ENCODE peak calls at places on chromosomes 13 and 19, in ten cellular contexts. N is iris pigment epithelial cell, Z is HCT116, V is D341Med, H is T-helper 9 cell, P is fibroblast of mammary gland, D is Daoy, K is right cardiac atrium, S is choroid plexus epithelial cell, L is GDM1. G is an unnamed sample.

GRCh38 chr13:113151745-113152707 is 6.4 kb upstream of the PROZ start:
- DNase-seq in K (peak; percentile 69), L (no peak), D (peak; percentile 33), H (no peak), N (peak; percentile 55), S (peak; percentile 81), P (peak; percentile 79), V (peak; percentile 15), Z (no peak), G (no peak)

GRCh38 chr13:76570485-76570884 is 315.7 kb downstream of the KCTD12 start:
- DNase-seq in V (no peak), K (no peak), D (no peak), P (no peak), L (peak; percentile 44), N (no peak), H (no peak), Z (no peak), S (no peak), G (no peak)

GRCh38 chr19:48664476-48664875 is 8.3 kb downstream of the NTN5 start:
- DNase-seq in K (no peak), S (no peak), D (no peak), L (no peak), H (no peak), Z (no peak), P (no peak), V (peak; percentile 22), N (no peak), G (no peak)

GRCh38 chr19:1266116-1266817 is 2.9 kb upstream of the CIRBP start:
- DNase-seq in Z (no peak), V (peak; percentile 77), P (peak; percentile 87), S (peak; percentile 80), H (peak; percentile 79), L (peak; percentile 51), K (peak; percentile 96), D (peak; percentile 95), N (peak; percentile 83), G (no peak)

GRCh38 chr13:40269086-40269485 is 397.4 kb downstream of the FOXO1 start:
- DNase-seq in V (no peak), H (no peak), L (no peak), K (no peak), D (no peak), S (peak; percentile 28), N (peak; percentile 15), P (peak; percentile 43), Z (no peak), G (no peak)

GRCh38 chr19:7822910-7823515 is 7.0 kb upstream of the EVI5L start:
- DNase-seq in N (no peak), L (no peak), S (no peak), K (no peak), D (no peak), P (no peak), V (no peak), Z (no peak), H (no peak), G (no peak)

GRCh38 chr13:43363156-43363918 is 340.0 kb downstream of the DNAJC15 start:
- DNase-seq in K (no peak), P (peak; percentile 67), Z (no peak), S (peak; percentile 53), N (peak; percentile 83), V (no peak), L (no peak), D (no peak), H (no peak), G (no peak)

GRCh38 chr19:50303558-50303957 is 25.6 kb downstream of the KCNC3 start:
- DNase-seq in L (no peak), V (no peak), N (no peak), D (no peak), P (no peak), Z (no peak), S (no peak), H (no peak), K (no peak), G (no peak)

GRCh38 chr19:19475845-19476828 is 39.2 kb downstream of the TSSK6 start:
- DNase-seq in P (no peak), L (no peak), N (no peak), K (no peak), H (no peak), V (peak; percentile 73), D (no peak), S (peak; percentile 61), Z (no peak), G (no peak)

GRCh38 chr13:69280399-69280798 is 827.2 kb upstream of the ATXN8OS start:
- DNase-seq in K (no peak), S (no peak), N (no peak), Z (no peak), D (no peak), V (no peak), P (no peak), H (no peak), L (no peak), G (no peak)

GRCh38 chr13:96091164-96091931 is 1.4 kb downstream of the HS6ST3 start:
- DNase-seq in H (no peak), L (no peak), P (no peak), Z (no peak), N (peak; percentile 1), S (peak; percentile 6), V (peak; percentile 53), D (peak; percentile 37), K (peak; percentile 60), G (no peak)

GRCh38 chr13:43389573-43389972 is 366.2 kb downstream of the DNAJC15 start:
- DNase-seq in N (peak; percentile 57), L (no peak), P (peak; percentile 57), Z (no peak), S (peak; percentile 37), D (no peak), V (no peak), K (no peak), H (no peak), G (no peak)

GRCh38 chr13:83879431-83880171 is 2.7 kb downstream of the SLITRK1 start:
- DNase-seq in V (no peak), Z (no peak), P (peak; percentile 15), K (no peak), N (no peak), D (no peak), H (no peak), L (no peak), S (no peak), G (no peak)

GRCh38 chr19:4208385-4209094 is 20.8 kb upstream of the EBI3 start:
- DNase-seq in P (peak; percentile 37), K (peak; percentile 21), D (peak; percentile 83), H (no peak), N (peak; percentile 57), Z (peak; percentile 66), S (peak; percentile 48), L (no peak), V (no peak), G (no peak)

GRCh38 chr13:27403252-27403678 is 21.2 kb upstream of the GTF3A start:
- DNase-seq in V (no peak), N (peak; percentile 80), Z (no peak), H (no peak), S (peak; percentile 69), D (peak; percentile 10), P (peak; percentile 48), L (no peak), K (no peak), G (no peak)

GRCh38 chr19:4064551-4065260 is 2.0 kb downstream of the ZBTB7A start:
- DNase-seq in L (no peak), V (peak; percentile 65), H (peak; percentile 42), K (peak; percentile 87), D (peak; percentile 55), P (peak; percentile 41), S (no peak), N (no peak), Z (no peak), G (no peak)

GRCh38 chr13:109569938-109570711 is 216.3 kb downstream of the IRS2 start:
- DNase-seq in S (peak; percentile 16), H (peak; percentile 13), V (no peak), L (peak; percentile 16), P (no peak), K (no peak), D (no peak), N (no peak), Z (no peak), G (peak; percentile 36)

GRCh38 chr19:3554254-3555083 is 2.9 kb downstream of the MFSD12 start:
- DNase-seq in D (no peak), Z (no peak), S (no peak), N (no peak), P (no peak), K (no peak), L (peak; percentile 37), H (peak; percentile 28), V (no peak), G (no peak)

GRCh38 chr19:17076539-17076919 is 952 bp downstream of the MYO9B start:
- DNase-seq in K (no peak), S (no peak), L (no peak), Z (no peak), H (peak; percentile 8), D (peak; percentile 21), V (no peak), N (no peak), P (peak; percentile 17), G (no peak)

GRCh38 chr13:112756511-112756966 is 66.7 kb downstream of the ATP11A start:
- DNase-seq in V (no peak), Z (no peak), P (no peak), S (peak; percentile 17), H (no peak), N (no peak), L (no peak), D (no peak), K (no peak), G (no peak)

GRCh38 chr13:113551081-113552000 is 33.2 kb upstream of the TFDP1 start:
- DNase-seq in Z (no peak), P (no peak), H (no peak), K (no peak), L (no peak), V (no peak), D (no peak), S (no peak), N (no peak), G (no peak)

GRCh38 chr13:31920301-31920818 is 111.2 kb upstream of the FRY start:
- DNase-seq in S (no peak), K (no peak), V (no peak), Z (no peak), H (no peak), L (peak; percentile 55), D (peak; percentile 6), N (no peak), P (peak; percentile 53), G (no peak)

GRCh38 chr19:55590621-55591020 is 8.7 kb downstream of the FIZ1 start:
- DNase-seq in H (no peak), K (peak; percentile 25), V (no peak), N (no peak), L (no peak), D (peak; percentile 39), S (peak; percentile 25), P (no peak), Z (peak; percentile 42), G (no peak)

GRCh38 chr19:14073232-14073924 is 792 bp downstream of the MISP3 start:
- DNase-seq in D (peak; percentile 91), H (peak; percentile 72), P (peak; percentile 76), L (peak; percentile 74), K (peak; percentile 92), S (peak; percentile 83), N (peak; percentile 89), Z (no peak), V (peak; percentile 93), G (peak; percentile 34)

GRCh38 chr19:4983346-4984105 is 14.6 kb downstream of the KDM4B start:
- DNase-seq in P (no peak), L (no peak), S (no peak), N (no peak), D (no peak), K (no peak), V (no peak), Z (no peak), H (no peak), G (no peak)

GRCh38 chr13:105847532-105848295 is 687.7 kb downstream of the EFNB2 start:
- DNase-seq in Z (no peak), H (no peak), D (no peak), L (no peak), K (no peak), V (no peak), P (no peak), N (peak; percentile 3), S (peak; percentile 9), G (no peak)

GRCh38 chr19:46574533-46574932 is 26.6 kb upstream of the CALM3 start:
- DNase-seq in V (no peak), N (peak; percentile 38), D (peak; percentile 51), K (no peak), H (peak; percentile 6), S (peak; percentile 47), L (no peak), Z (no peak), P (peak; percentile 15), G (no peak)

GRCh38 chr19:36051637-36052036 is 2.4 kb downstream of the THAP8 start:
- DNase-seq in Z (no peak), P (no peak), N (no peak), L (no peak), V (no peak), H (no peak), D (no peak), S (no peak), K (no peak), G (no peak)

G was measured in KG1.